ENCODE peak calls at places on chromosomes 7 and 10, in eight cellular contexts. C is SW480, A is fibroblast of lung, V is GDM1, P is COR-L47, U is left colon, W is foreskin keratinocyte, Z is pancreas. T is an unnamed sample.

GRCh38 chr10:96371356-96371755 is 12.6 kb upstream of the OPALIN start:
- DNase-seq in C (no peak), A (no peak), V (no peak), P (no peak), U (no peak), W (no peak), Z (no peak), T (no peak)

GRCh38 chr7:36630112-36630650 is 94.1 kb downstream of the AOAH start:
- DNase-seq in C (no peak), A (peak; percentile 17), V (no peak), P (no peak), U (no peak), W (no peak), Z (no peak), T (no peak)

GRCh38 chr10:19592276-19592675 is 224.0 kb upstream of the PLXDC2 start:
- DNase-seq in C (peak; percentile 7), A (peak; percentile 56), V (no peak), P (no peak), U (no peak), W (peak; percentile 94), Z (no peak), T (peak; percentile 27)

GRCh38 chr7:74064696-74065095 is 18.9 kb upstream of the LIMK1 start:
- DNase-seq in C (no peak), A (no peak), V (no peak), P (no peak), U (no peak), W (no peak), Z (no peak), T (no peak)

GRCh38 chr7:100378114-100378760 is 5.0 kb downstream of the PILRA start:
- DNase-seq in C (no peak), A (no peak), V (no peak), P (no peak), U (no peak), W (no peak), Z (no peak), T (no peak)

GRCh38 chr10:97849101-97849490 is 547 bp upstream of the GOLGA7B start:
- DNase-seq in C (peak; percentile 79), A (no peak), V (no peak), P (peak; percentile 21), U (peak; percentile 32), W (peak; percentile 83), Z (peak; percentile 54), T (no peak)

GRCh38 chr10:130213286-130214080 is 77.3 kb downstream of the GLRX3 start:
- DNase-seq in C (no peak), A (no peak), V (no peak), P (no peak), U (no peak), W (no peak), Z (no peak), T (no peak)

GRCh38 chr7:12685550-12685949 is 1.9 kb upstream of the ARL4A start:
- DNase-seq in C (peak; percentile 50), A (peak; percentile 45), V (peak; percentile 35), P (peak; percentile 20), U (peak; percentile 35), W (no peak), Z (peak; percentile 27), T (no peak)

GRCh38 chr7:134836447-134836846 is 57.0 kb downstream of the CALD1 start:
- DNase-seq in C (no peak), A (peak; percentile 41), V (no peak), P (no peak), U (no peak), W (no peak), Z (no peak), T (no peak)

GRCh38 chr10:111079781-111080180 is 3.0 kb downstream of the ADRA2A start:
- DNase-seq in C (no peak), A (no peak), V (no peak), P (no peak), U (no peak), W (no peak), Z (no peak), T (no peak)

GRCh38 chr7:38512704-38513103 is 118.5 kb downstream of the AMPH start:
- DNase-seq in C (no peak), A (peak; percentile 6), V (no peak), P (no peak), U (no peak), W (no peak), Z (no peak), T (no peak)

GRCh38 chr7:37728747-37729146 is 45.2 kb downstream of the GPR141 start:
- DNase-seq in C (no peak), A (no peak), V (no peak), P (no peak), U (no peak), W (peak; percentile 23), Z (no peak), T (peak; percentile 22)

GRCh38 chr10:43077421-43078171 is 727 bp downstream of the RET start:
- DNase-seq in C (no peak), A (no peak), V (no peak), P (no peak), U (no peak), W (peak; percentile 32), Z (no peak), T (no peak)

GRCh38 chr7:158649279-158649678 is 55.3 kb downstream of the NCAPG2 start:
- DNase-seq in C (no peak), A (peak; percentile 90), V (no peak), P (no peak), U (no peak), W (peak; percentile 79), Z (peak; percentile 29), T (peak; percentile 22)

GRCh38 chr7:137838706-137839315 is 8.0 kb downstream of the DGKI start:
- DNase-seq in C (no peak), A (no peak), V (no peak), P (no peak), U (no peak), W (no peak), Z (no peak), T (no peak)

GRCh38 chr7:157347217-157347904 is 10.6 kb downstream of the DNAJB6 start:
- DNase-seq in C (no peak), A (peak; percentile 89), V (no peak), P (no peak), U (no peak), W (peak; percentile 88), Z (no peak), T (no peak)

GRCh38 chr7:106166651-106167342 is 54.7 kb upstream of the SYPL1 start:
- DNase-seq in C (peak; percentile 81), A (peak; percentile 73), V (peak; percentile 44), P (peak; percentile 65), U (no peak), W (peak; percentile 49), Z (peak; percentile 57), T (no peak)

GRCh38 chr10:99435986-99436633 is 5.7 kb upstream of the GOT1 start:
- DNase-seq in C (peak; percentile 57), A (peak; percentile 19), V (no peak), P (peak; percentile 34), U (no peak), W (peak; percentile 35), Z (no peak), T (no peak)

GRCh38 chr10:121135512-121135911 is 284.4 kb downstream of the WDR11 start:
- DNase-seq in C (no peak), A (no peak), V (no peak), P (no peak), U (no peak), W (no peak), Z (no peak), T (no peak)

GRCh38 chr10:125560947-125561346 is 122.0 kb downstream of the TEX36 start:
- DNase-seq in C (no peak), A (no peak), V (no peak), P (no peak), U (no peak), W (no peak), Z (no peak), T (no peak)

GRCh38 chr7:36406156-36406555 is 16.5 kb downstream of the ANLN start:
- DNase-seq in C (no peak), A (peak; percentile 47), V (no peak), P (no peak), U (no peak), W (no peak), Z (no peak), T (no peak)

GRCh38 chr7:40979296-40979695 is 723.6 kb downstream of the INHBA start:
- DNase-seq in C (no peak), A (peak; percentile 56), V (no peak), P (no peak), U (no peak), W (no peak), Z (no peak), T (no peak)

GRCh38 chr10:79483948-79484347 is 28.4 kb upstream of the EIF5AL1 start:
- DNase-seq in C (no peak), A (peak; percentile 62), V (no peak), P (no peak), U (no peak), W (no peak), Z (peak; percentile 29), T (no peak)

GRCh38 chr7:25849361-25850184 is 302.4 kb upstream of the NFE2L3 start:
- DNase-seq in C (peak; percentile 86), A (peak; percentile 88), V (no peak), P (no peak), U (no peak), W (peak; percentile 58), Z (no peak), T (no peak)

GRCh38 chr10:117134084-117135025 is 3.7 kb downstream of the VAX1 start:
- DNase-seq in C (no peak), A (no peak), V (no peak), P (no peak), U (no peak), W (peak; percentile 50), Z (no peak), T (no peak)

GRCh38 chr10:113073549-113074189 is 123.6 kb downstream of the TCF7L2 start:
- DNase-seq in C (peak; percentile 94), A (peak; percentile 100), V (no peak), P (no peak), U (peak; percentile 91), W (peak; percentile 82), Z (peak; percentile 40), T (peak; percentile 51)

GRCh38 chr10:2410049-2410448 is 657.3 kb upstream of the PFKP start:
- DNase-seq in C (no peak), A (no peak), V (no peak), P (no peak), U (no peak), W (no peak), Z (no peak), T (no peak)

GRCh38 chr7:76375251-76375650 is 16.5 kb upstream of the YWHAG start:
- DNase-seq in C (no peak), A (no peak), V (no peak), P (no peak), U (no peak), W (no peak), Z (no peak), T (no peak)

GRCh38 chr7:14483663-14484062 is 418.9 kb downstream of the DGKB start:
- DNase-seq in C (no peak), A (no peak), V (no peak), P (no peak), U (no peak), W (no peak), Z (no peak), T (no peak)

GRCh38 chr7:90681336-90682019 is 85.4 kb downstream of the CDK14 start:
- DNase-seq in C (no peak), A (peak; percentile 75), V (no peak), P (no peak), U (no peak), W (no peak), Z (no peak), T (no peak)

GRCh38 chr7:2299131-2299829 is 15.0 kb downstream of the SNX8 start:
- DNase-seq in C (no peak), A (peak; percentile 88), V (no peak), P (no peak), U (no peak), W (no peak), Z (no peak), T (no peak)

GRCh38 chr7:114662002-114662677 is 247.5 kb downstream of the FOXP2 start:
- DNase-seq in C (no peak), A (no peak), V (no peak), P (no peak), U (no peak), W (no peak), Z (no peak), T (no peak)